ENCODE peak calls at places on chromosome 5, in eight cellular contexts. Y is esophagus squamous epithelium, J is suprapubic skin, X is HCT116, D is endothelial cell of umbilical vein, L is heart left ventricle, P is stomach, N is Peyer's patch. T is an unnamed sample.

GRCh38 chr5:133240425-133241091 is 188.7 kb downstream of the HSPA4 start:
- DNase-seq in Y (no peak), J (no peak), X (peak), D (peak), L (no peak), P (peak), N (no peak), T (no peak)

GRCh38 chr5:980001-980588 is 28.5 kb upstream of the NKD2 start:
- DNase-seq in Y (no peak), J (peak), X (no peak), D (peak), L (no peak), P (no peak), N (no peak), T (peak)

GRCh38 chr5:95817430-95817829 is 5.1 kb downstream of the GLRX start:
- DNase-seq in Y (no peak), J (no peak), X (no peak), D (no peak), L (no peak), P (no peak), N (no peak), T (no peak)

GRCh38 chr5:141369994-141370848 is at the start of gene PCDHGB3:
- DNase-seq in Y (no peak), J (no peak), X (no peak), D (peak), L (peak), P (no peak), N (no peak), T (no peak)

GRCh38 chr5:92552206-92553160 is 1028.5 kb downstream of the NR2F1-AS1 start:
- DNase-seq in Y (no peak), J (no peak), X (peak), D (peak), L (no peak), P (no peak), N (no peak), T (no peak)

GRCh38 chr5:10343486-10343885 is 10.0 kb upstream of the MARCHF6 start:
- DNase-seq in Y (no peak), J (no peak), X (no peak), D (no peak), L (no peak), P (no peak), N (no peak), T (no peak)

GRCh38 chr5:156934450-156935211 is 28.4 kb downstream of the TIMD4 start:
- DNase-seq in Y (no peak), J (no peak), X (peak), D (no peak), L (no peak), P (no peak), N (no peak), T (no peak)

GRCh38 chr5:79872309-79872708 is 118.8 kb downstream of the MTX3 start:
- DNase-seq in Y (no peak), J (no peak), X (no peak), D (no peak), L (peak), P (no peak), N (no peak), T (peak)

GRCh38 chr5:113282470-113282869 is 152.3 kb downstream of the TSSK1B start:
- DNase-seq in Y (no peak), J (no peak), X (no peak), D (no peak), L (no peak), P (no peak), N (no peak), T (no peak)

GRCh38 chr5:124859027-124859426 is 112.6 kb upstream of the ZNF608 start:
- DNase-seq in Y (no peak), J (peak), X (no peak), D (no peak), L (no peak), P (no peak), N (no peak), T (no peak)

GRCh38 chr5:8827701-8828100 is 718.2 kb downstream of the SEMA5A start:
- DNase-seq in Y (no peak), J (no peak), X (no peak), D (peak), L (no peak), P (no peak), N (no peak), T (no peak)

GRCh38 chr5:112002368-112002767 is 245.4 kb upstream of the NREP start:
- DNase-seq in Y (no peak), J (no peak), X (no peak), D (no peak), L (no peak), P (no peak), N (no peak), T (no peak)

GRCh38 chr5:61409568-61409967 is 77.5 kb downstream of the ZSWIM6 start:
- DNase-seq in Y (no peak), J (no peak), X (peak), D (peak), L (no peak), P (no peak), N (no peak), T (no peak)

GRCh38 chr5:83077662-83078261 is 415 bp downstream of the XRCC4 start:
- DNase-seq in Y (peak), J (no peak), X (no peak), D (no peak), L (no peak), P (no peak), N (no peak), T (no peak)

GRCh38 chr5:1873242-1873959 is 9.3 kb downstream of the IRX4 start:
- DNase-seq in Y (no peak), J (no peak), X (no peak), D (no peak), L (no peak), P (peak), N (no peak), T (no peak)

GRCh38 chr5:78612227-78613150 is 36.1 kb downstream of the LHFPL2 start:
- DNase-seq in Y (no peak), J (no peak), X (no peak), D (no peak), L (no peak), P (no peak), N (no peak), T (no peak)

GRCh38 chr5:146302428-146302827 is 36.2 kb upstream of the POU4F3 start:
- DNase-seq in Y (no peak), J (no peak), X (no peak), D (no peak), L (no peak), P (no peak), N (no peak), T (no peak)

GRCh38 chr5:133241179-133241728 is 189.4 kb downstream of the HSPA4 start:
- DNase-seq in Y (no peak), J (no peak), X (no peak), D (no peak), L (no peak), P (no peak), N (no peak), T (no peak)

GRCh38 chr5:124746916-124747769 is 704 bp upstream of the ZNF608 start:
- DNase-seq in Y (peak), J (peak), X (peak), D (peak), L (peak), P (peak), N (peak), T (peak)

GRCh38 chr5:84727708-84728107 is 343.0 kb upstream of the EDIL3 start:
- DNase-seq in Y (no peak), J (no peak), X (no peak), D (no peak), L (no peak), P (no peak), N (no peak), T (no peak)

GRCh38 chr5:37900692-37901091 is 60.9 kb upstream of the GDNF start:
- DNase-seq in Y (no peak), J (no peak), X (peak), D (peak), L (peak), P (peak), N (no peak), T (no peak)

GRCh38 chr5:148586796-148587195 is 67.5 kb downstream of the HTR4 start:
- DNase-seq in Y (no peak), J (no peak), X (no peak), D (no peak), L (no peak), P (no peak), N (no peak), T (no peak)

GRCh38 chr5:173011602-173012001 is 28.0 kb downstream of the ATP6V0E1 start:
- DNase-seq in Y (no peak), J (no peak), X (no peak), D (peak), L (no peak), P (no peak), N (no peak), T (no peak)

GRCh38 chr5:141850183-141850768 is 27.9 kb downstream of the PCDH1 start:
- DNase-seq in Y (peak), J (no peak), X (no peak), D (no peak), L (peak), P (no peak), N (no peak), T (no peak)

GRCh38 chr5:38800515-38800914 is 45.3 kb upstream of the OSMR start:
- DNase-seq in Y (no peak), J (no peak), X (no peak), D (no peak), L (no peak), P (no peak), N (no peak), T (no peak)

GRCh38 chr5:96838483-96839395 is 31.0 kb upstream of the ERAP1 start:
- DNase-seq in Y (no peak), J (no peak), X (no peak), D (peak), L (no peak), P (no peak), N (no peak), T (no peak)

GRCh38 chr5:98757978-98758377 is 15.5 kb upstream of the RGMB start:
- DNase-seq in Y (no peak), J (no peak), X (no peak), D (no peak), L (no peak), P (no peak), N (no peak), T (no peak)

GRCh38 chr5:150164640-150165039 is 1.9 kb upstream of the CDX1 start:
- DNase-seq in Y (no peak), J (no peak), X (no peak), D (no peak), L (no peak), P (no peak), N (peak), T (no peak)

GRCh38 chr5:113435571-113435970 is 782 bp upstream of the TSSK1B start:
- DNase-seq in Y (no peak), J (no peak), X (no peak), D (no peak), L (no peak), P (no peak), N (no peak), T (no peak)

GRCh38 chr5:174386306-174386705 is 338.1 kb upstream of the MSX2 start:
- DNase-seq in Y (no peak), J (no peak), X (no peak), D (no peak), L (no peak), P (no peak), N (no peak), T (no peak)
- TF ChIP-seq POLR2A in Y (no peak), J (no peak), X (no peak), D (no peak), L (no peak), P (no peak), N (no peak), T (no peak)

GRCh38 chr5:143023447-143024096 is 253.4 kb downstream of the ARHGAP26 start:
- DNase-seq in Y (no peak), J (no peak), X (no peak), D (no peak), L (peak), P (peak), N (no peak), T (no peak)
- TF ChIP-seq POLR2A in Y (no peak), J (no peak), X (no peak), D (no peak), L (no peak), P (no peak), N (no peak), T (no peak)

GRCh38 chr5:94618493-94619328 is at the start of the genes KIAA0825 and SLF1:
- DNase-seq in Y (peak), J (peak), X (peak), D (peak), L (peak), P (peak), N (peak), T (no peak)
- TF ChIP-seq POLR2A in Y (no peak), J (no peak), X (no peak), D (peak), L (peak), P (no peak), N (no peak), T (no peak)

DNA sequence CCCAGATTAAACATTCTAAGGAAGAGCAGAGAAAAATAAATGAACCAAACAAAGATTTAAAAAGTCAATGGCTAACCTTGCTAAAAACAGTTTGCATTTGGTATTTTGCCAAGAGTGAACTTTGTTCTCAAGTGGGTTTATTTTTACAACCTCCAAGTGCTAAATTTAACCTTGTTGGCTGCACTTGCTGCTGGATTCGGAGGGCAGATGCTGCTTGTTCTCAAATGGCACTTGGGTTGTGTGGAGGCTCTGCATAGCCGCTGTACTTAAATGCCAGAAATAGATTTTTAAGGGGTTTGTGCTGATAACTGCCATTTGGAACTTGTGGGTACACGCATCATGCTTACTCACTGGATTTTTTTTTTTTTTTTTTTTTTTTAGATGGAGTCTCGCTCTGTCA is 13.3 kb upstream of the SPATA24 start:
- DNase-seq in Y (no peak), J (no peak), X (no peak), D (peak), L (peak), P (no peak), N (no peak), T (no peak)
- TF ChIP-seq POLR2A in Y (no peak), J (no peak), X (no peak), D (no peak), L (no peak), P (no peak), N (no peak), T (no peak)

T was measured in vagina.